ENCODE peak calls at places on chromosomes 5 and 9, in five cellular contexts. One of them, this sample, is unnamed.
A peak's percentile ranks its signal among the peaks of the same experiment; 100 is the strongest.

GRCh38 chr5:45826055-45826454 is 129.9 kb upstream of the HCN1 start:
- DNase-seq in HepG2: no peak
- DNase-seq in H1: no peak
- DNase-seq in K562: no peak
- DNase-seq in GM12878: no peak
- DNase-seq in this sample: no peak

GRCh38 chr9:135547756-135548736 is 2.1 kb downstream of the OBP2A start:
- DNase-seq in K562: no peak
- DNase-seq in GM12878: no peak
- DNase-seq in HepG2: no peak
- DNase-seq in H1: no peak
- DNase-seq in this sample: no peak

GRCh38 chr5:38509185-38509584 is 47.3 kb downstream of the LIFR start:
- DNase-seq in HepG2: no peak
- DNase-seq in GM12878: no peak
- DNase-seq in K562: no peak
- DNase-seq in H1: no peak
- DNase-seq in this sample: no peak

GRCh38 chr5:92518318-92518913 is 1062.6 kb downstream of the NR2F1-AS1 start:
- DNase-seq in HepG2: peak; percentile 12
- DNase-seq in H1: no peak
- DNase-seq in K562: peak; percentile 3
- DNase-seq in GM12878: peak; percentile 26
- DNase-seq in this sample: peak; percentile 10

GRCh38 chr5:132815454-132815853 is 2.4 kb downstream of the SOWAHA start:
- DNase-seq in GM12878: no peak
- DNase-seq in HepG2: no peak
- DNase-seq in H1: no peak
- DNase-seq in K562: no peak
- DNase-seq in this sample: no peak

GRCh38 chr9:21668504-21668903 is 133.9 kb upstream of the MTAP start:
- DNase-seq in GM12878: no peak
- DNase-seq in HepG2: no peak
- DNase-seq in H1: no peak
- DNase-seq in K562: no peak
- DNase-seq in this sample: no peak

GRCh38 chr5:164672931-164673694 is 1167.7 kb downstream of the MAT2B start:
- DNase-seq in HepG2: no peak
- DNase-seq in K562: no peak
- DNase-seq in H1: no peak
- DNase-seq in GM12878: no peak
- DNase-seq in this sample: peak; percentile 32

GRCh38 chr5:102975040-102975439 is 144.9 kb downstream of the GIN1 start:
- DNase-seq in K562: no peak
- DNase-seq in H1: no peak
- DNase-seq in GM12878: no peak
- DNase-seq in HepG2: no peak
- DNase-seq in this sample: no peak

GRCh38 chr9:19481971-19482404 is 73.2 kb downstream of the ACER2 start:
- DNase-seq in GM12878: no peak
- DNase-seq in H1: no peak
- DNase-seq in K562: no peak
- DNase-seq in HepG2: no peak
- DNase-seq in this sample: no peak

DNA sequence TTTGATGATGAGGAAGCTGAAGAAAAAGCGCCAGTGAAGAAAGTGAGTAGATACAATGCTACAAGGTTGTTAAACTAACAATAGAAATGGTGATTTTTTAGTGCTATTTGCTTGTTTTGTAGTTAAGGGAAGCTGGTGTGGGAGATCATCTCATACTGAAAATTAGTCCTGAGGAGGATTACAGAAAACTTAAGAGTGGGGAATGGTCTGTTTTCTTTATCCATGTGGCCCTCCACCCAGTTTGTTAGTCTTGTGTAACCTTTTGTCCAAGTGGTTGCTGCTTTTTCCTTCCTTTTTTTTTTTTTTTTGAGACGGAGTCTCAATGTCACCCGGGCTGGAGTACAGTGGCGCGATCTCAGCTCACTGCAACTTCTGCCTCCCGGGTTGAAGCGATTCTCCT is 12.5 kb downstream of the NPM1 start:
- DNase-seq in GM12878: no peak
- DNase-seq in HepG2: no peak
- DNase-seq in H1: no peak
- DNase-seq in K562: no peak
- DNase-seq in this sample: no peak
- H4K20me1 ChIP-seq in GM12878: peaks cover 16% of the 10 kb centered on the region
- H4K20me1 ChIP-seq in HepG2: peaks cover 73% of the 10 kb centered on the region
- H4K20me1 ChIP-seq in H1: peaks cover 41% of the 10 kb centered on the region
- H4K20me1 ChIP-seq in K562: peaks cover 51% of the 10 kb centered on the region
- H4K20me1 ChIP-seq in this sample: peaks cover 74% of the 10 kb centered on the region

GRCh38 chr5:31235381-31235780 is 41.9 kb downstream of the CDH6 start:
- DNase-seq in H1: no peak
- DNase-seq in GM12878: no peak
- DNase-seq in HepG2: no peak
- DNase-seq in K562: no peak
- DNase-seq in this sample: no peak

GRCh38 chr5:31231171-31231570 is 37.7 kb downstream of the CDH6 start:
- DNase-seq in HepG2: no peak
- DNase-seq in GM12878: no peak
- DNase-seq in H1: no peak
- DNase-seq in K562: no peak
- DNase-seq in this sample: no peak

GRCh38 chr5:31237159-31237558 is 43.7 kb downstream of the CDH6 start:
- DNase-seq in GM12878: no peak
- DNase-seq in HepG2: peak; percentile 6
- DNase-seq in H1: no peak
- DNase-seq in K562: no peak
- DNase-seq in this sample: peak; percentile 16

GRCh38 chr5:31236339-31236738 is 42.9 kb downstream of the CDH6 start:
- DNase-seq in H1: no peak
- DNase-seq in K562: no peak
- DNase-seq in GM12878: no peak
- DNase-seq in HepG2: no peak
- DNase-seq in this sample: no peak

GRCh38 chr5:31232273-31232888 is 38.9 kb downstream of the CDH6 start:
- DNase-seq in K562: peak; percentile 63
- DNase-seq in GM12878: no peak
- DNase-seq in HepG2: peak; percentile 48
- DNase-seq in H1: no peak
- DNase-seq in this sample: peak; percentile 36
- TF ChIP-seq CHD2 in K562: no peak
- TF ChIP-seq CHD2 in GM12878: no peak
- TF ChIP-seq CHD2 in HepG2: no peak
- TF ChIP-seq CHD2 in H1: no peak
- TF ChIP-seq CHD2 in this sample: no peak

GRCh38 chr5:36153727-36154126 is 1.8 kb downstream of the SKP2 start:
- DNase-seq in H1: no peak
- DNase-seq in GM12878: no peak
- DNase-seq in K562: no peak
- DNase-seq in HepG2: peak; percentile 73
- DNase-seq in this sample: no peak
- H4K20me1 ChIP-seq in H1: no peaks in the 10 kb centered on the region
- H4K20me1 ChIP-seq in GM12878: no peaks in the 10 kb centered on the region
- H4K20me1 ChIP-seq in K562: no peaks in the 10 kb centered on the region
- H4K20me1 ChIP-seq in HepG2: no peaks in the 10 kb centered on the region
- H4K20me1 ChIP-seq in this sample: no peaks in the 10 kb centered on the region

GRCh38 chr9:93897075-93897970 is 57.8 kb downstream of the BARX1 start:
- DNase-seq in HepG2: no peak
- DNase-seq in K562: no peak
- DNase-seq in H1: peak; percentile 34
- DNase-seq in GM12878: no peak
- DNase-seq in this sample: peak; percentile 11
- TF ChIP-seq CHD2 in HepG2: no peak
- TF ChIP-seq CHD2 in K562: no peak
- TF ChIP-seq CHD2 in H1: no peak
- TF ChIP-seq CHD2 in GM12878: no peak
- TF ChIP-seq CHD2 in this sample: no peak

This sample was measured in SK-N-SH.